ENCODE peak calls at places on chromosomes 3 and 15, in seven cellular contexts. K is vagina; S is HFFc6; R is stimulated activated CD4-positive, alpha-beta T cell treated with anti-CD3 and anti-CD28 coated beads, TNF-alpha, amount 100 ng/mL, for 4 hours; G is activated T-helper 9 cell treated with anti-CD3 and anti-CD28 coated beads, Interleukin-2, amount 50 U/mL, for 16 hours; A is SW 1271; P is mesothelial cell of epicardium. V is an unnamed sample.

GRCh38 chr3:129046037-129046731 is 14.4 kb upstream of the GP9 start:
- DNase-seq in K (no peak), S (no peak), R (no peak), G (peak), A (no peak), P (no peak), V (no peak)

GRCh38 chr3:6250167-6250566 is 610.7 kb upstream of the GRM7 start:
- DNase-seq in K (no peak), S (no peak), R (no peak), G (no peak), A (no peak), P (no peak), V (peak)

GRCh38 chr3:194757629-194758028 is 71.9 kb downstream of the FAM43A start:
- DNase-seq in K (no peak), S (no peak), R (no peak), G (no peak), A (no peak), P (no peak), V (no peak)

GRCh38 chr3:4829031-4829394 is 150.2 kb upstream of the BHLHE40 start:
- DNase-seq in K (no peak), S (no peak), R (no peak), G (no peak), A (no peak), P (no peak), V (no peak)

GRCh38 chr3:40225116-40225515 is 84.4 kb upstream of the EIF1B start:
- DNase-seq in K (peak), S (no peak), R (no peak), G (no peak), A (no peak), P (no peak), V (no peak)

GRCh38 chr3:110859340-110859739 is 212.3 kb upstream of the NECTIN3 start:
- DNase-seq in K (no peak), S (no peak), R (no peak), G (no peak), A (no peak), P (no peak), V (no peak)

GRCh38 chr15:85618956-85619491 is 175.7 kb downstream of the KLHL25 start:
- DNase-seq in K (peak), S (peak), R (peak), G (peak), A (no peak), P (no peak), V (no peak)

GRCh38 chr3:45987368-45988099 is 8.1 kb downstream of the FYCO1 start:
- DNase-seq in K (no peak), S (peak), R (no peak), G (no peak), A (no peak), P (no peak), V (no peak)

GRCh38 chr3:133548090-133548489 is 25.4 kb upstream of the CDV3 start:
- DNase-seq in K (no peak), S (no peak), R (no peak), G (no peak), A (no peak), P (no peak), V (peak)